ENCODE peak calls at places on chromosomes 11 and 22, in eight cellular contexts. One of them, this sample, is unnamed. For H3K4me1 and H3K9me3, the result is how much of the 10 kb centered on the place peaks cover.

GRCh38 chr11:33949201-33949913 is 57.5 kb upstream of the LMO2 start:
- DNase-seq in PC-9: no peak
- DNase-seq in mesenchymal stem cell: no peak
- DNase-seq in left ventricle myocardium inferior: no peak
- DNase-seq in CD8-positive, alpha-beta memory T cell: no peak
- DNase-seq in neuronal stem cell: no peak
- DNase-seq in heart right ventricle: no peak
- DNase-seq in stomach: no peak
- DNase-seq in this sample: no peak

GRCh38 chr11:94325681-94326080 is 21.3 kb downstream of the IZUMO1R start:
- DNase-seq in PC-9: peak
- DNase-seq in mesenchymal stem cell: no peak
- DNase-seq in left ventricle myocardium inferior: no peak
- DNase-seq in CD8-positive, alpha-beta memory T cell: peak
- DNase-seq in neuronal stem cell: peak
- DNase-seq in heart right ventricle: no peak
- DNase-seq in stomach: peak
- DNase-seq in this sample: peak

GRCh38 chr11:45079075-45079444 is 67.4 kb upstream of the PRDM11 start:
- DNase-seq in PC-9: no peak
- DNase-seq in mesenchymal stem cell: peak
- DNase-seq in left ventricle myocardium inferior: no peak
- DNase-seq in CD8-positive, alpha-beta memory T cell: no peak
- DNase-seq in neuronal stem cell: no peak
- DNase-seq in heart right ventricle: no peak
- DNase-seq in stomach: no peak
- DNase-seq in this sample: no peak

GRCh38 chr22:42074846-42075245 is 798 bp downstream of the PHETA2 start:
- DNase-seq in PC-9: no peak
- DNase-seq in mesenchymal stem cell: no peak
- DNase-seq in left ventricle myocardium inferior: no peak
- DNase-seq in CD8-positive, alpha-beta memory T cell: no peak
- DNase-seq in neuronal stem cell: no peak
- DNase-seq in heart right ventricle: no peak
- DNase-seq in stomach: no peak
- DNase-seq in this sample: no peak

GRCh38 chr11:114192841-114193389 is 103.3 kb upstream of the NNMT start:
- DNase-seq in PC-9: no peak
- DNase-seq in mesenchymal stem cell: no peak
- DNase-seq in left ventricle myocardium inferior: no peak
- DNase-seq in CD8-positive, alpha-beta memory T cell: no peak
- DNase-seq in neuronal stem cell: no peak
- DNase-seq in heart right ventricle: no peak
- DNase-seq in stomach: no peak
- DNase-seq in this sample: no peak

GRCh38 chr11:100515087-100515486 is 172.0 kb upstream of the ARHGAP42 start:
- DNase-seq in PC-9: peak
- DNase-seq in mesenchymal stem cell: peak
- DNase-seq in left ventricle myocardium inferior: no peak
- DNase-seq in CD8-positive, alpha-beta memory T cell: no peak
- DNase-seq in neuronal stem cell: no peak
- DNase-seq in heart right ventricle: no peak
- DNase-seq in stomach: no peak
- DNase-seq in this sample: no peak

GRCh38 chr11:14650064-14650463 is 6.5 kb downstream of the PDE3B start:
- DNase-seq in PC-9: no peak
- DNase-seq in mesenchymal stem cell: no peak
- DNase-seq in left ventricle myocardium inferior: no peak
- DNase-seq in CD8-positive, alpha-beta memory T cell: no peak
- DNase-seq in neuronal stem cell: no peak
- DNase-seq in heart right ventricle: no peak
- DNase-seq in stomach: no peak
- DNase-seq in this sample: no peak

GRCh38 chr11:31237819-31238771 is 131.4 kb downstream of the DCDC1 start:
- DNase-seq in PC-9: no peak
- DNase-seq in mesenchymal stem cell: peak
- DNase-seq in left ventricle myocardium inferior: no peak
- DNase-seq in CD8-positive, alpha-beta memory T cell: no peak
- DNase-seq in neuronal stem cell: peak
- DNase-seq in heart right ventricle: no peak
- DNase-seq in stomach: no peak
- DNase-seq in this sample: no peak

GRCh38 chr11:83002047-83002446 is 69.7 kb downstream of the RAB30 start:
- DNase-seq in PC-9: no peak
- DNase-seq in mesenchymal stem cell: no peak
- DNase-seq in left ventricle myocardium inferior: no peak
- DNase-seq in CD8-positive, alpha-beta memory T cell: no peak
- DNase-seq in neuronal stem cell: no peak
- DNase-seq in heart right ventricle: no peak
- DNase-seq in stomach: no peak
- DNase-seq in this sample: no peak

GRCh38 chr11:46315033-46315738 is 32.1 kb upstream of the DGKZ start:
- DNase-seq in PC-9: peak
- DNase-seq in mesenchymal stem cell: peak
- DNase-seq in left ventricle myocardium inferior: peak
- DNase-seq in CD8-positive, alpha-beta memory T cell: peak
- DNase-seq in neuronal stem cell: peak
- DNase-seq in heart right ventricle: peak
- DNase-seq in stomach: peak
- DNase-seq in this sample: peak

GRCh38 chr11:29200776-29201574 is 815.9 kb downstream of the KCNA4 start:
- DNase-seq in PC-9: no peak
- DNase-seq in mesenchymal stem cell: no peak
- DNase-seq in left ventricle myocardium inferior: no peak
- DNase-seq in CD8-positive, alpha-beta memory T cell: no peak
- DNase-seq in neuronal stem cell: no peak
- DNase-seq in heart right ventricle: no peak
- DNase-seq in stomach: no peak
- DNase-seq in this sample: peak

GRCh38 chr11:22761066-22761465 is 68.5 kb downstream of the SVIP start:
- DNase-seq in PC-9: no peak
- DNase-seq in mesenchymal stem cell: no peak
- DNase-seq in left ventricle myocardium inferior: no peak
- DNase-seq in CD8-positive, alpha-beta memory T cell: no peak
- DNase-seq in neuronal stem cell: no peak
- DNase-seq in heart right ventricle: no peak
- DNase-seq in stomach: no peak
- DNase-seq in this sample: no peak

GRCh38 chr22:32698926-32699619 is 102.4 kb upstream of the TIMP3 start:
- DNase-seq in PC-9: no peak
- DNase-seq in mesenchymal stem cell: no peak
- DNase-seq in left ventricle myocardium inferior: peak
- DNase-seq in CD8-positive, alpha-beta memory T cell: no peak
- DNase-seq in neuronal stem cell: no peak
- DNase-seq in heart right ventricle: peak
- DNase-seq in stomach: no peak
- DNase-seq in this sample: peak

GRCh38 chr22:32082331-32082730 is 39.3 kb downstream of the SLC5A1 start:
- DNase-seq in PC-9: no peak
- DNase-seq in mesenchymal stem cell: peak
- DNase-seq in left ventricle myocardium inferior: no peak
- DNase-seq in CD8-positive, alpha-beta memory T cell: no peak
- DNase-seq in neuronal stem cell: no peak
- DNase-seq in heart right ventricle: no peak
- DNase-seq in stomach: no peak
- DNase-seq in this sample: no peak

GRCh38 chr11:121664144-121664543 is 211.4 kb upstream of the SORL1-AS1 start:
- DNase-seq in PC-9: no peak
- DNase-seq in mesenchymal stem cell: no peak
- DNase-seq in left ventricle myocardium inferior: no peak
- DNase-seq in CD8-positive, alpha-beta memory T cell: no peak
- DNase-seq in neuronal stem cell: no peak
- DNase-seq in heart right ventricle: no peak
- DNase-seq in stomach: no peak
- DNase-seq in this sample: no peak

GRCh38 chr11:121670792-121671275 is 218.1 kb upstream of the SORL1-AS1 start:
- DNase-seq in PC-9: no peak
- DNase-seq in mesenchymal stem cell: no peak
- DNase-seq in left ventricle myocardium inferior: no peak
- DNase-seq in CD8-positive, alpha-beta memory T cell: no peak
- DNase-seq in neuronal stem cell: no peak
- DNase-seq in heart right ventricle: no peak
- DNase-seq in stomach: no peak
- DNase-seq in this sample: no peak

GRCh38 chr11:121661796-121662508 is 209.2 kb upstream of the SORL1-AS1 start:
- DNase-seq in PC-9: no peak
- DNase-seq in mesenchymal stem cell: peak
- DNase-seq in left ventricle myocardium inferior: no peak
- DNase-seq in CD8-positive, alpha-beta memory T cell: no peak
- DNase-seq in neuronal stem cell: no peak
- DNase-seq in heart right ventricle: no peak
- DNase-seq in stomach: no peak
- DNase-seq in this sample: no peak

GRCh38 chr11:121669422-121669821 is 216.7 kb upstream of the SORL1-AS1 start:
- DNase-seq in PC-9: no peak
- DNase-seq in mesenchymal stem cell: no peak
- DNase-seq in left ventricle myocardium inferior: no peak
- DNase-seq in CD8-positive, alpha-beta memory T cell: no peak
- DNase-seq in neuronal stem cell: no peak
- DNase-seq in heart right ventricle: no peak
- DNase-seq in stomach: no peak
- DNase-seq in this sample: no peak

DNA sequence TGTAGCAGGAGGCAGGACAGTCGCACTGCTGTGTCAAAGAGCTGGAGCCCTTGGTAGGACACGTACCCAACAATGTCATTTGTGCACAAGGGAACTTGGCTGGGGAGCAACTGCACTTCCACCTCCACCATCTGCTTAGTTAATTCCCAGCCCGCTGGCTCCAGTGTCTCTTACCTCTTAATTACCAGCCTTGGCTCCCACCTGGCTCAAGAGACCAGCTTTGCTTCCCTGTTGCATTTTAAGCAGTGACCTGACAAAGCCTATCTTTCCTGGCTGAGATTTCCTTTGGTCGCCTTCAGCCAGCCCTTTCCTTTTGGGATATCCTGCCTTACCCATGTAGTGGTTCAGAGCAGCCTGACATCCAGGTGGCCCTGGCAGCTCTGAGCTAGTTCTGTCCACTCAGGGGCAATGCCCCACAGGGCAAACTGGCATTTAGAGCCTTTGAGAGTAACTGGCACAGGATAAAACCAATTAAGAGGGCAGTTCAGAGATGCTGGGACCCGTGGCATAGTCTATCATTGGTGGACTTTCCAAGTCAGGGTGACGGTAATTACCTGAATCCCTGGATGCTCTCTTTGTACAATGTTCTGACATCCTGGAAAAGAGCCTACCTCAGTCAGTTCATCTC is 212.6 kb upstream of the SORL1-AS1 start:
- DNase-seq in PC-9: no peak
- DNase-seq in mesenchymal stem cell: no peak
- DNase-seq in left ventricle myocardium inferior: no peak
- DNase-seq in CD8-positive, alpha-beta memory T cell: no peak
- DNase-seq in neuronal stem cell: no peak
- DNase-seq in heart right ventricle: no peak
- DNase-seq in stomach: no peak
- DNase-seq in this sample: no peak
- H3K4me1 ChIP-seq in PC-9: under half
- H3K4me1 ChIP-seq in mesenchymal stem cell: under half
- H3K4me1 ChIP-seq in left ventricle myocardium inferior: under half
- H3K4me1 ChIP-seq in CD8-positive, alpha-beta memory T cell: under half
- H3K4me1 ChIP-seq in neuronal stem cell: under half
- H3K4me1 ChIP-seq in heart right ventricle: under half
- H3K4me1 ChIP-seq in stomach: under half
- H3K4me1 ChIP-seq in this sample: under half

GRCh38 chr11:35949242-35949641 is 5.4 kb downstream of the LDLRAD3 start:
- DNase-seq in PC-9: no peak
- DNase-seq in mesenchymal stem cell: no peak
- DNase-seq in left ventricle myocardium inferior: no peak
- DNase-seq in CD8-positive, alpha-beta memory T cell: no peak
- DNase-seq in neuronal stem cell: no peak
- DNase-seq in heart right ventricle: no peak
- DNase-seq in stomach: no peak
- DNase-seq in this sample: no peak
- H3K9me3 ChIP-seq in PC-9: under half
- H3K9me3 ChIP-seq in mesenchymal stem cell: under half
- H3K9me3 ChIP-seq in left ventricle myocardium inferior: under half
- H3K9me3 ChIP-seq in CD8-positive, alpha-beta memory T cell: under half
- H3K9me3 ChIP-seq in neuronal stem cell: under half
- H3K9me3 ChIP-seq in heart right ventricle: under half
- H3K9me3 ChIP-seq in stomach: under half
- H3K9me3 ChIP-seq in this sample: under half

GRCh38 chr11:73186294-73186850 is 31.7 kb upstream of the P2RY2 start:
- DNase-seq in PC-9: no peak
- DNase-seq in mesenchymal stem cell: no peak
- DNase-seq in left ventricle myocardium inferior: no peak
- DNase-seq in CD8-positive, alpha-beta memory T cell: no peak
- DNase-seq in neuronal stem cell: no peak
- DNase-seq in heart right ventricle: no peak
- DNase-seq in stomach: no peak
- DNase-seq in this sample: no peak
- H3K4me1 ChIP-seq in PC-9: half or more
- H3K4me1 ChIP-seq in mesenchymal stem cell: under half
- H3K4me1 ChIP-seq in left ventricle myocardium inferior: half or more
- H3K4me1 ChIP-seq in CD8-positive, alpha-beta memory T cell: under half
- H3K4me1 ChIP-seq in neuronal stem cell: under half
- H3K4me1 ChIP-seq in heart right ventricle: half or more
- H3K4me1 ChIP-seq in stomach: under half
- H3K4me1 ChIP-seq in this sample: under half

DNA sequence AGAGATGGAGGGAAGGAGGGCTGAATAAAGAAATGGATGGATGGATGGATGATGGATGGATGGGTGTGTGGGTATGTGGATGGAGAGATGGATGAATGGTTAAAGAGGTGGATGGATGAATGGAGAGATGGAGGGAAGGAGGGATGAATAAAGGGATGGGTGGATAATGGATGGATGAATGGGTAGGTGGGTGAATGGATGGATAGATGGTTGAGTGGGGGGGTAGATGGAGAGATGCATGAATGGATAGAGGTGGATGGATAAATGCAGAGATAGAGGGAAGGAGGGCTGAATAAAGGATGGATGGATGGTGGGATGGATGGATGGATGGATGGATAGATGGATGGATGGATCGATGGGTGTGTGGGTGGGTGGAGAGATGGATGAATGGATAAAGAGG is 71.6 kb downstream of the CDKN1C start:
- DNase-seq in PC-9: no peak
- DNase-seq in mesenchymal stem cell: no peak
- DNase-seq in left ventricle myocardium inferior: no peak
- DNase-seq in CD8-positive, alpha-beta memory T cell: no peak
- DNase-seq in neuronal stem cell: no peak
- DNase-seq in heart right ventricle: no peak
- DNase-seq in stomach: no peak
- DNase-seq in this sample: no peak
- H3K9me3 ChIP-seq in PC-9: under half
- H3K9me3 ChIP-seq in mesenchymal stem cell: under half
- H3K9me3 ChIP-seq in left ventricle myocardium inferior: under half
- H3K9me3 ChIP-seq in CD8-positive, alpha-beta memory T cell: under half
- H3K9me3 ChIP-seq in neuronal stem cell: under half
- H3K9me3 ChIP-seq in heart right ventricle: under half
- H3K9me3 ChIP-seq in stomach: under half
- H3K9me3 ChIP-seq in this sample: under half

This sample was measured in mucosa of descending colon.